ENCODE peak calls at places on chromosomes 7 and 10, in ten cellular contexts. Z, N, G, B, U, A, I, Q, W and E are unnamed samples.

GRCh38 chr7:67866812-67867211 is 870.2 kb downstream of the TYW1 start:
- DNase-seq in Z (no peak), N (no peak), G (no peak), B (no peak), U (no peak), A (no peak), I (no peak), Q (no peak), W (no peak), E (no peak)

GRCh38 chr7:128191136-128191844 is 49.8 kb upstream of the LEP start:
- DNase-seq in Z (no peak), N (no peak), G (no peak), B (no peak), U (no peak), A (no peak), I (no peak), Q (no peak), W (no peak), E (no peak)

GRCh38 chr7:135803143-135803542 is 54.5 kb upstream of the FAM180A start:
- DNase-seq in Z (no peak), N (no peak), G (no peak), B (no peak), U (no peak), A (no peak), I (no peak), Q (no peak), W (no peak), E (no peak)

GRCh38 chr7:4738711-4739527 is 36.5 kb upstream of the AP5Z1 start:
- DNase-seq in Z (no peak), N (no peak), G (no peak), B (peak), U (no peak), A (peak), I (no peak), Q (peak), W (no peak), E (no peak)

GRCh38 chr7:100475549-100475948 is 3.5 kb downstream of the TSC22D4 start:
- DNase-seq in Z (no peak), N (no peak), G (no peak), B (peak), U (no peak), A (no peak), I (no peak), Q (no peak), W (no peak), E (no peak)

GRCh38 chr10:21402606-21403083 is 122.8 kb downstream of the SKIDA1 start:
- DNase-seq in Z (peak), N (no peak), G (no peak), B (no peak), U (no peak), A (no peak), I (peak), Q (no peak), W (no peak), E (no peak)

GRCh38 chr7:158779061-158779992 is 50.0 kb downstream of the ESYT2 start:
- DNase-seq in Z (no peak), N (no peak), G (no peak), B (no peak), U (no peak), A (no peak), I (peak), Q (no peak), W (no peak), E (no peak)

GRCh38 chr10:115417585-115418265 is 324.6 kb downstream of the ATRNL1 start:
- DNase-seq in Z (no peak), N (no peak), G (peak), B (no peak), U (no peak), A (peak), I (peak), Q (no peak), W (no peak), E (peak)

GRCh38 chr10:5549462-5550249 is 24.9 kb downstream of the CALML3 start:
- DNase-seq in Z (no peak), N (no peak), G (no peak), B (peak), U (no peak), A (no peak), I (no peak), Q (no peak), W (no peak), E (no peak)

GRCh38 chr10:73944356-73945100 is 33.6 kb downstream of the PLAU start:
- DNase-seq in Z (no peak), N (no peak), G (no peak), B (no peak), U (no peak), A (no peak), I (no peak), Q (no peak), W (no peak), E (no peak)

GRCh38 chr10:71964669-71965515 is 697 bp downstream of the CHST3 start:
- DNase-seq in Z (peak), N (no peak), G (peak), B (peak), U (peak), A (no peak), I (peak), Q (peak), W (no peak), E (no peak)

GRCh38 chr7:516606-517456 is 2.8 kb downstream of the PDGFA start:
- DNase-seq in Z (no peak), N (peak), G (no peak), B (peak), U (no peak), A (no peak), I (peak), Q (no peak), W (no peak), E (no peak)

GRCh38 chr7:982511-983181 is at the start of gene CYP2W1:
- DNase-seq in Z (no peak), N (no peak), G (no peak), B (no peak), U (no peak), A (no peak), I (no peak), Q (no peak), W (no peak), E (no peak)

GRCh38 chr10:97531401-97531985 is 32.8 kb downstream of the UBTD1 start:
- DNase-seq in Z (no peak), N (no peak), G (no peak), B (no peak), U (no peak), A (no peak), I (no peak), Q (no peak), W (no peak), E (no peak)

GRCh38 chr10:30374353-30374752 is 25.3 kb upstream of the MTPAP start:
- DNase-seq in Z (no peak), N (no peak), G (peak), B (no peak), U (no peak), A (peak), I (no peak), Q (no peak), W (no peak), E (no peak)